ENCODE peak calls at places on chromosomes 7 and 10, in five cellular contexts. E, C, L, F and S are unnamed samples.

GRCh38 chr10:58372630-58373445 is 12.4 kb upstream of the TFAM start:
- DNase-seq in E (no peak), C (no peak), L (no peak), F (no peak), S (no peak)

GRCh38 chr10:42836771-42837468 is 54.3 kb downstream of the BMS1 start:
- DNase-seq in F (no peak), E (peak), L (no peak), C (no peak), S (peak)

GRCh38 chr10:113423877-113424276 is 129.0 kb upstream of the HABP2 start:
- DNase-seq in C (no peak), E (no peak), F (no peak), L (no peak), S (no peak)

GRCh38 chr10:101266396-101267298 is 37.4 kb upstream of the LBX1 start:
- DNase-seq in C (no peak), E (no peak), F (no peak), L (no peak), S (no peak)

GRCh38 chr7:87474533-87475358 is 734 bp downstream of the ABCB4 start:
- DNase-seq in L (no peak), F (no peak), E (peak), C (no peak), S (peak)

GRCh38 chr10:85995791-85996190 is 370.8 kb downstream of the GRID1 start:
- DNase-seq in C (no peak), E (peak), L (no peak), F (peak), S (peak)

GRCh38 chr10:6669269-6669859 is 89.3 kb upstream of the PRKCQ start:
- DNase-seq in E (peak), C (no peak), F (peak), L (peak), S (peak)

GRCh38 chr7:94955807-94956206 is 48.4 kb downstream of the PPP1R9A start:
- DNase-seq in F (no peak), C (no peak), L (no peak), E (no peak), S (no peak)